ENCODE peak calls at places on chromosome 19, in six cellular contexts. One of them, this sample, is unnamed.

GRCh38 chr19:5562280-5562679 is 5.5 kb downstream of the TINCR start:
- DNase-seq in AG09319: no peak
- DNase-seq in heart right ventricle: no peak
- DNase-seq in fibroblast of pulmonary artery: no peak
- DNase-seq in dorsolateral prefrontal cortex: no peak
- DNase-seq in IMR-90: no peak
- DNase-seq in this sample: no peak

GRCh38 chr19:39409886-39410619 is 2.4 kb upstream of the PLEKHG2 start:
- DNase-seq in AG09319: no peak
- DNase-seq in heart right ventricle: peak
- DNase-seq in fibroblast of pulmonary artery: peak
- DNase-seq in dorsolateral prefrontal cortex: no peak
- DNase-seq in IMR-90: no peak
- DNase-seq in this sample: no peak

GRCh38 chr19:46412034-46412982 is 1.1 kb downstream of the CCDC8 start:
- DNase-seq in AG09319: no peak
- DNase-seq in heart right ventricle: no peak
- DNase-seq in fibroblast of pulmonary artery: no peak
- DNase-seq in dorsolateral prefrontal cortex: no peak
- DNase-seq in IMR-90: no peak
- DNase-seq in this sample: no peak

GRCh38 chr19:48152552-48152951 is 17.6 kb downstream of the LIG1 start:
- DNase-seq in AG09319: peak
- DNase-seq in heart right ventricle: peak
- DNase-seq in fibroblast of pulmonary artery: peak
- DNase-seq in dorsolateral prefrontal cortex: peak
- DNase-seq in IMR-90: peak
- DNase-seq in this sample: no peak

GRCh38 chr19:18845961-18846360 is 14.2 kb downstream of the UPF1 start:
- DNase-seq in AG09319: no peak
- DNase-seq in heart right ventricle: no peak
- DNase-seq in fibroblast of pulmonary artery: no peak
- DNase-seq in dorsolateral prefrontal cortex: no peak
- DNase-seq in IMR-90: no peak
- DNase-seq in this sample: no peak

GRCh38 chr19:38898788-38899446 is 501 bp downstream of the SIRT2 start:
- DNase-seq in AG09319: no peak
- DNase-seq in heart right ventricle: no peak
- DNase-seq in fibroblast of pulmonary artery: peak
- DNase-seq in dorsolateral prefrontal cortex: peak
- DNase-seq in IMR-90: peak
- DNase-seq in this sample: no peak

GRCh38 chr19:4759388-4760284 is 31.9 kb upstream of the FEM1A start:
- DNase-seq in AG09319: peak
- DNase-seq in heart right ventricle: peak
- DNase-seq in fibroblast of pulmonary artery: peak
- DNase-seq in dorsolateral prefrontal cortex: peak
- DNase-seq in IMR-90: peak
- DNase-seq in this sample: peak

GRCh38 chr19:2478756-2479555 is 3.0 kb downstream of the GADD45B start:
- DNase-seq in AG09319: no peak
- DNase-seq in heart right ventricle: peak
- DNase-seq in fibroblast of pulmonary artery: peak
- DNase-seq in dorsolateral prefrontal cortex: no peak
- DNase-seq in IMR-90: peak
- DNase-seq in this sample: no peak

GRCh38 chr19:1037553-1038115 is 2.3 kb upstream of the ABCA7 start:
- DNase-seq in AG09319: no peak
- DNase-seq in heart right ventricle: no peak
- DNase-seq in fibroblast of pulmonary artery: no peak
- DNase-seq in dorsolateral prefrontal cortex: no peak
- DNase-seq in IMR-90: no peak
- DNase-seq in this sample: no peak

GRCh38 chr19:41323430-41324125 is 13.6 kb downstream of the CCDC97 start:
- DNase-seq in AG09319: peak
- DNase-seq in heart right ventricle: no peak
- DNase-seq in fibroblast of pulmonary artery: peak
- DNase-seq in dorsolateral prefrontal cortex: no peak
- DNase-seq in IMR-90: peak
- DNase-seq in this sample: no peak

GRCh38 chr19:56834564-56835375 is 5.8 kb downstream of the PEG3 start:
- DNase-seq in AG09319: no peak
- DNase-seq in heart right ventricle: no peak
- DNase-seq in fibroblast of pulmonary artery: no peak
- DNase-seq in dorsolateral prefrontal cortex: no peak
- DNase-seq in IMR-90: no peak
- DNase-seq in this sample: no peak

GRCh38 chr19:39969266-39969665 is 1.7 kb upstream of the PSMC4 start:
- DNase-seq in AG09319: no peak
- DNase-seq in heart right ventricle: no peak
- DNase-seq in fibroblast of pulmonary artery: no peak
- DNase-seq in dorsolateral prefrontal cortex: no peak
- DNase-seq in IMR-90: peak
- DNase-seq in this sample: no peak

GRCh38 chr19:15430526-15431120 is 11.8 kb upstream of the AKAP8L start:
- DNase-seq in AG09319: no peak
- DNase-seq in heart right ventricle: no peak
- DNase-seq in fibroblast of pulmonary artery: no peak
- DNase-seq in dorsolateral prefrontal cortex: no peak
- DNase-seq in IMR-90: no peak
- DNase-seq in this sample: no peak
- TF ChIP-seq CTCF in AG09319: no peak
- TF ChIP-seq CTCF in heart right ventricle: no peak
- TF ChIP-seq CTCF in fibroblast of pulmonary artery: no peak
- TF ChIP-seq CTCF in dorsolateral prefrontal cortex: no peak
- TF ChIP-seq CTCF in IMR-90: no peak
- TF ChIP-seq CTCF in this sample: no peak

DNA sequence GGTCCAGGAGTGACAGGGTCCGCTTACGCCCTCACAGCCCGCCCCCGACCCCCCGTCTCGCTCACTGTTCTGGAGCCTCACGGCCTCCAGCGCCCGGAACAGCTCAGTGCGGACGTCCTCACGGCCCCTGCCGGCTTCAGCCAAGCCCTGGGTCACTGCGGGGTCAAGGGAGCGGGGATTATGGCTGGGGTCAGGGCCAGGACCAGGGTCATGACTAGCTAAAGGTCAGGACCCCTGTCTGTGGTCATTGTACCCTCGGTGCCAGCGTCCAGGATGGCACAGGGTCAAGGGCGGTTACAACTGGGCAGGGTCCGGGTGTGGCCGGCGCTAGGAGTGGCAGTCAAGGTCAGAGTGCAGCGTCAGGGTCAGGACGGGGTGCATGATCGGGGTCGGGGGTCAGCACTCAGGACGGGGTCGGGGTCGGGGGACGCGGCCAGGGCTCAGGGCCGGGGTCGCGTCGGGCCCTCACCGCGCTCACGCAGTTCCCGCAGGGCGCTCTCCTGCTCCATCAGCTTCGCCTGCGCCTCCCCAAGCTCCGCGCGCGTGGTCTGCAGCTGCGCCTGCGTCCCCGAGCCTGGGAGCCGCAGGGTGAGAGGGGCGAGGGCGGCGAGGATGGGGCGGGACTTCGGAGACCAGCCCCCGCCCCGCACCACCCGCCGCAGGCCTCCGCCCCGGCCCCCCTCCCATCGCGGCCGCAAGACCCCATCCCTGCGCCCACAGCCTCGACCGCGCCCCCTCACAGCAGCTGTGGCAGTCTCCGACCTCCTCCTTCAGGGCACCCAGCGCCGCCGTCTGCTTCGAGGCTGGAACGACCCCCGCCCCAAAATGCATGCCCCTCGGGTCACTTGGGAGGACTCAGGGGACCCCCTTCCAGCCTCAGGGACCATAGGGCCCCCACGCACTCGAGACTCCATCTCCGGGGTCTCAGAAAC is 1.4 kb downstream of the CLEC4G start:
- DNase-seq in AG09319: no peak
- DNase-seq in heart right ventricle: no peak
- DNase-seq in fibroblast of pulmonary artery: no peak
- DNase-seq in dorsolateral prefrontal cortex: no peak
- DNase-seq in IMR-90: no peak
- DNase-seq in this sample: no peak
- TF ChIP-seq CTCF in AG09319: no peak
- TF ChIP-seq CTCF in heart right ventricle: no peak
- TF ChIP-seq CTCF in fibroblast of pulmonary artery: no peak
- TF ChIP-seq CTCF in dorsolateral prefrontal cortex: no peak
- TF ChIP-seq CTCF in IMR-90: no peak
- TF ChIP-seq CTCF in this sample: no peak

GRCh38 chr19:33306853-33307792 is 4.8 kb upstream of the CEBPA start:
- DNase-seq in AG09319: no peak
- DNase-seq in heart right ventricle: no peak
- DNase-seq in fibroblast of pulmonary artery: no peak
- DNase-seq in dorsolateral prefrontal cortex: no peak
- DNase-seq in IMR-90: no peak
- DNase-seq in this sample: peak

GRCh38 chr19:33309826-33310225 is 7.5 kb upstream of the CEBPA start:
- DNase-seq in AG09319: no peak
- DNase-seq in heart right ventricle: no peak
- DNase-seq in fibroblast of pulmonary artery: no peak
- DNase-seq in dorsolateral prefrontal cortex: no peak
- DNase-seq in IMR-90: no peak
- DNase-seq in this sample: peak

GRCh38 chr19:33311326-33311682 is 9.0 kb upstream of the CEBPA start:
- DNase-seq in AG09319: no peak
- DNase-seq in heart right ventricle: no peak
- DNase-seq in fibroblast of pulmonary artery: no peak
- DNase-seq in dorsolateral prefrontal cortex: no peak
- DNase-seq in IMR-90: no peak
- DNase-seq in this sample: no peak

GRCh38 chr19:33312065-33312464 is 9.7 kb upstream of the CEBPA start:
- DNase-seq in AG09319: no peak
- DNase-seq in heart right ventricle: no peak
- DNase-seq in fibroblast of pulmonary artery: no peak
- DNase-seq in dorsolateral prefrontal cortex: no peak
- DNase-seq in IMR-90: no peak
- DNase-seq in this sample: peak

DNA sequence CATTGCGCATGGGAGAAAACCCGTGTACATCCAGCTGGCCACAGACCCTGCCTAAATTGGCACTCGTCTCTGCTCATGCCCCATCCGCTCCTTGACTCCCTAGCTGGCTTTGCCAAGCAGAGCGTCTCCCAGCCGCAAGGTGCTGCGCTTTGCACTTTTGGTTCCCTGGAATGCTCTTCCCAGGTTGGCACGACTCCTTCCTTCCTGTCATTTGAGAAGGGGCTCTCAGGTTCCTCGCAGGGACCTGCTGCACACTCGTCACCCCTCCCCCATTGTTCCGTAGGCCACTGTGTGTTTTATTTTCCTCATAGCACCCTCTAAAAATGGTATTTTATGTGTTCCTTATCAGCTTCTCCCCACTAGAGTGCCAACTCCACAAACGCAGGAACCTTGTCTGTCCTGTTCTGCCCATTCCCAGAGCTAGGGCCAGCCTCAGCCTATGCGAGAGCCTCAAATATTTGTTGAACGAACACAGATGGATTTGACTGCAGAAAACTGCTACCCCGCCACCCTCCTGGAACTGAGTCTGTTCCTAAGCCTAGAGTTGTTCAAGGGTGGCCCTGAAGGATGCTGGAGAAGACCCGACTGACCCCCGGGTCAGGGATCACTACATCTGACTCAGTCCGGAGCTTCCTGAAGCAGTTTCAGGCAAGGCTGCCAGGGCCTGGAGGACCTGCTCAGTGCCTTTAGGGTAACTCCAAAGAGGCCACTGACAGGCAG is 8.4 kb upstream of the CEBPA start:
- DNase-seq in AG09319: no peak
- DNase-seq in heart right ventricle: no peak
- DNase-seq in fibroblast of pulmonary artery: no peak
- DNase-seq in dorsolateral prefrontal cortex: no peak
- DNase-seq in IMR-90: no peak
- DNase-seq in this sample: no peak
- TF ChIP-seq CTCF in AG09319: no peak
- TF ChIP-seq CTCF in heart right ventricle: no peak
- TF ChIP-seq CTCF in fibroblast of pulmonary artery: no peak
- TF ChIP-seq CTCF in dorsolateral prefrontal cortex: no peak
- TF ChIP-seq CTCF in IMR-90: no peak
- TF ChIP-seq CTCF in this sample: no peak

GRCh38 chr19:50705422-50706019 is 14.1 kb downstream of the SHANK1 start:
- DNase-seq in AG09319: peak
- DNase-seq in heart right ventricle: no peak
- DNase-seq in fibroblast of pulmonary artery: peak
- DNase-seq in dorsolateral prefrontal cortex: peak
- DNase-seq in IMR-90: peak
- DNase-seq in this sample: no peak

GRCh38 chr19:50702870-50703829 is 16.5 kb downstream of the SHANK1 start:
- DNase-seq in AG09319: no peak
- DNase-seq in heart right ventricle: no peak
- DNase-seq in fibroblast of pulmonary artery: peak
- DNase-seq in dorsolateral prefrontal cortex: peak
- DNase-seq in IMR-90: peak
- DNase-seq in this sample: no peak

GRCh38 chr19:50706387-50706786 is 13.2 kb downstream of the SHANK1 start:
- DNase-seq in AG09319: no peak
- DNase-seq in heart right ventricle: no peak
- DNase-seq in fibroblast of pulmonary artery: no peak
- DNase-seq in dorsolateral prefrontal cortex: no peak
- DNase-seq in IMR-90: no peak
- DNase-seq in this sample: no peak

GRCh38 chr19:50702158-50702869 is 17.3 kb downstream of the SHANK1 start:
- DNase-seq in AG09319: no peak
- DNase-seq in heart right ventricle: no peak
- DNase-seq in fibroblast of pulmonary artery: no peak
- DNase-seq in dorsolateral prefrontal cortex: no peak
- DNase-seq in IMR-90: no peak
- DNase-seq in this sample: no peak

GRCh38 chr19:50703915-50704548 is 15.6 kb downstream of the SHANK1 start:
- DNase-seq in AG09319: no peak
- DNase-seq in heart right ventricle: no peak
- DNase-seq in fibroblast of pulmonary artery: no peak
- DNase-seq in dorsolateral prefrontal cortex: no peak
- DNase-seq in IMR-90: no peak
- DNase-seq in this sample: no peak
- TF ChIP-seq CTCF in AG09319: no peak
- TF ChIP-seq CTCF in heart right ventricle: no peak
- TF ChIP-seq CTCF in fibroblast of pulmonary artery: peak
- TF ChIP-seq CTCF in dorsolateral prefrontal cortex: peak
- TF ChIP-seq CTCF in IMR-90: peak
- TF ChIP-seq CTCF in this sample: peak

GRCh38 chr19:11284535-11284934 is 11.4 kb upstream of the TSPAN16 start:
- DNase-seq in AG09319: no peak
- DNase-seq in heart right ventricle: no peak
- DNase-seq in fibroblast of pulmonary artery: no peak
- DNase-seq in dorsolateral prefrontal cortex: no peak
- DNase-seq in IMR-90: no peak
- DNase-seq in this sample: no peak
- TF ChIP-seq CTCF in AG09319: no peak
- TF ChIP-seq CTCF in heart right ventricle: no peak
- TF ChIP-seq CTCF in fibroblast of pulmonary artery: no peak
- TF ChIP-seq CTCF in dorsolateral prefrontal cortex: no peak
- TF ChIP-seq CTCF in IMR-90: no peak
- TF ChIP-seq CTCF in this sample: no peak

This sample was measured in type B pancreatic cell.